ENCODE peak calls at places on chromosomes 16 and 17, in four cellular contexts. L is H1; B is CD8-positive, alpha-beta memory T cell; P is cardiac fibroblast. D is an unnamed sample.

GRCh38 chr16:89002851-89003830 is 26.1 kb upstream of the CBFA2T3 start:
- DNase-seq in L (no peak), B (no peak), P (no peak), D (no peak)

GRCh38 chr17:34245496-34245895 is 9.6 kb upstream of the CCL2 start:
- DNase-seq in B (no peak), L (no peak), P (no peak), D (no peak)

GRCh38 chr16:12320298-12320706 is 343.8 kb downstream of the SNX29 start:
- DNase-seq in B (no peak), P (no peak), L (no peak), D (peak; percentile 18)

GRCh38 chr16:52077656-52078055 is 469.3 kb downstream of the TOX3 start:
- DNase-seq in P (no peak), L (no peak), B (no peak), D (no peak)

GRCh38 chr16:84090212-84090611 is 26.5 kb downstream of the MBTPS1 start:
- DNase-seq in B (no peak), P (no peak), L (no peak), D (no peak)

GRCh38 chr17:50239913-50240312 is 34.4 kb upstream of the TMEM92 start:
- DNase-seq in L (no peak), P (no peak), B (no peak), D (no peak)

GRCh38 chr16:88566158-88566557 is 4.0 kb upstream of the ZC3H18 start:
- DNase-seq in B (no peak), P (peak; percentile 31), L (no peak), D (peak; percentile 31)

GRCh38 chr16:79329967-79330366 is 270.6 kb downstream of the MAF start:
- DNase-seq in L (no peak), B (no peak), P (no peak), D (no peak)

GRCh38 chr16:11636172-11636721 is 32.0 kb upstream of the SNN start:
- DNase-seq in L (peak; percentile 72), P (no peak), B (peak; percentile 51), D (no peak)

GRCh38 chr16:57335361-57335760 is 23.2 kb upstream of the CCL22 start:
- DNase-seq in B (no peak), P (no peak), L (no peak), D (no peak)

GRCh38 chr17:81480140-81480917 is 32.3 kb downstream of the ACTG1 start:
- DNase-seq in L (no peak), B (no peak), P (peak; percentile 85), D (peak; percentile 81)

GRCh38 chr16:27547134-27547533 is 2.6 kb downstream of the GTF3C1 start:
- DNase-seq in L (no peak), P (peak; percentile 72), B (no peak), D (peak; percentile 66)

GRCh38 chr17:77733576-77734296 is 224.8 kb upstream of the TNRC6C start:
- DNase-seq in L (no peak), P (no peak), B (no peak), D (no peak)

GRCh38 chr17:76411247-76411646 is 26.8 kb downstream of the SPHK1 start:
- DNase-seq in P (no peak), L (no peak), B (no peak), D (no peak)

GRCh38 chr16:88639231-88640038 is 1.1 kb downstream of the IL17C start:
- DNase-seq in P (no peak), L (no peak), B (no peak), D (no peak)

GRCh38 chr17:30933966-30934365 is 12.2 kb downstream of the ADAP2 start:
- DNase-seq in P (no peak), B (no peak), L (no peak), D (no peak)

GRCh38 chr16:81487301-81487720 is 42.7 kb downstream of the CMIP start:
- DNase-seq in B (no peak), P (peak; percentile 43), L (no peak), D (peak; percentile 52)

DNA sequence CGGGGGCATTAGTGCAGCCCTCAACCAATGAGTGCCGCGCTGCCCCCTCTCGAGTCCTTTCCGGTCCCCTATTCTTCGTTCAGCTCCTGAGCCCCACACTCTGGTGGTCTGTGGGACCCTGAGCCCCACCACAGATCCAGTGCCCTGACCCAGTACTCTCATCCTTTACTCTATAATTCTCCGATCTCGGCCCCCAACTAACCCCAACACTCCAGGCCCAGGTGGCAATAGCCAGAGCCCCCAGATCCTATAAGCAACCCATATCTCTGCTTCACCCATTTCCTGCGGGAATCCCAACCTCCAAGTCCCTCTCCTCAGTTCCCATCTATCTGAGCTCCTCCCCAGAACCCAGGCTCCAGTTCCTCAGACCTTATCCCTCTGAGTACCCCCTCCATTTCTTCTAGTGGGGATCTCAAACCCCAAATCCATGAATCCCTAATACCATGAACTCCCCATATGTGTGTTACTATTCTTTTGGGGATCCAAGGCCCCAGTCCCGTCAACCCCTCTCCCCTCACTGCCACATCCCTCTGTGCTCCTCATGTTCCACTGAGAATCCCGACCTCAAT is 1.0 kb upstream of the TBC1D10B start:
- DNase-seq in B (no peak), P (no peak), L (no peak), D (no peak)
- H3K4me3 ChIP-seq in B (peak overlapping the region; percentile 69), P (peak overlapping the region; percentile 61), L (peak overlapping the region; percentile 40), D (peak overlapping the region; percentile 73)

GRCh38 chr17:917391-917811 is 62.2 kb downstream of the NXN start:
- DNase-seq in B (no peak), L (no peak), P (no peak), D (no peak)

GRCh38 chr17:920190-920589 is 59.4 kb downstream of the NXN start:
- DNase-seq in B (no peak), P (no peak), L (no peak), D (no peak)

GRCh38 chr17:915416-916201 is 64.0 kb downstream of the NXN start:
- DNase-seq in B (no peak), L (no peak), P (peak; percentile 94), D (peak; percentile 95)

GRCh38 chr17:916315-916714 is 63.3 kb downstream of the NXN start:
- DNase-seq in B (no peak), P (no peak), L (no peak), D (no peak)

GRCh38 chr17:918102-918740 is 61.4 kb downstream of the NXN start:
- DNase-seq in P (no peak), L (no peak), B (no peak), D (no peak)
- H3K4me3 ChIP-seq in P (no peak overlapping the region), L (no peak overlapping the region), B (no peak overlapping the region), D (no peak overlapping the region)

DNA sequence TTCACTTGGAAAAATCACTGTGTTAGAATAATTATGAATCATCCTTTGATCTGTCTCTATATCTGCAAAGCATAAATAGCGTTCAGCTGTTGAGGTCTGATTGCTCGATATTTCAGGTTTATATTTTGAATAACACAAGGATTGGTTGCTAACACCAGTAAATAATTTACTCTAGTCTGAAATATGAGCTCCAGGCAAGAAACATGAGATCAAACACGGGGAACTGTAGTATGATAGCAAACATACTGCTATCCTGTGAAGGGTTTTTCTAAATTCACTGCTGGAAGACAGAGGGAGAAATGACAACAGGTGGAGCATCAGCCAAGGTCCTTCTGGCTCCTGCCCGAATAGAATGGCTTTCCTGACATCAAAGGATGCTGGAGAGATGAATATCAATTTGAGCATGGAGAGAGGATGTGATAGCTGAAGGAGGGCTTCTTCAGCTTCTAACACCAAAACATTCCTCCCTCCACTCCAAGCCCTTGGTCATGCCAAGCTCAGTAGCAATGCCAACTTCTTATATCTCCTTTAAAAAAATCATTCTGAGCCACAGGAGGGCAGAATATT is 450.3 kb downstream of the SHISA9 start:
- DNase-seq in L (no peak), B (no peak), P (no peak), D (no peak)
- H3K4me3 ChIP-seq in L (no peak overlapping the region), B (no peak overlapping the region), P (no peak overlapping the region), D (no peak overlapping the region)

GRCh38 chr17:39199673-39199985 is 454 bp upstream of the RPL19 start:
- DNase-seq in L (no peak), P (no peak), B (no peak), D (no peak)

GRCh38 chr17:39197380-39198185 is at the start of gene CACNB1:
- DNase-seq in P (peak; percentile 83), B (peak; percentile 58), L (no peak), D (peak; percentile 62)

GRCh38 chr17:39198186-39198566 is 707 bp upstream of the CACNB1 start:
- DNase-seq in B (no peak), P (no peak), L (no peak), D (no peak)

GRCh38 chr17:39200957-39201510 is 951 bp downstream of the RPL19 start:
- DNase-seq in L (no peak), B (no peak), P (no peak), D (no peak)

GRCh38 chr17:39199986-39200879 is at the start of gene RPL19:
- DNase-seq in L (peak; percentile 61), P (peak; percentile 97), B (peak; percentile 90), D (peak; percentile 98)
- H3K4me3 ChIP-seq in L (peak within 1 kb of the TSS; percentile 85), P (peak within 1 kb of the TSS; percentile 86), B (peak within 1 kb of the TSS; percentile 94), D (peak within 1 kb of the TSS; percentile 96)

DNA sequence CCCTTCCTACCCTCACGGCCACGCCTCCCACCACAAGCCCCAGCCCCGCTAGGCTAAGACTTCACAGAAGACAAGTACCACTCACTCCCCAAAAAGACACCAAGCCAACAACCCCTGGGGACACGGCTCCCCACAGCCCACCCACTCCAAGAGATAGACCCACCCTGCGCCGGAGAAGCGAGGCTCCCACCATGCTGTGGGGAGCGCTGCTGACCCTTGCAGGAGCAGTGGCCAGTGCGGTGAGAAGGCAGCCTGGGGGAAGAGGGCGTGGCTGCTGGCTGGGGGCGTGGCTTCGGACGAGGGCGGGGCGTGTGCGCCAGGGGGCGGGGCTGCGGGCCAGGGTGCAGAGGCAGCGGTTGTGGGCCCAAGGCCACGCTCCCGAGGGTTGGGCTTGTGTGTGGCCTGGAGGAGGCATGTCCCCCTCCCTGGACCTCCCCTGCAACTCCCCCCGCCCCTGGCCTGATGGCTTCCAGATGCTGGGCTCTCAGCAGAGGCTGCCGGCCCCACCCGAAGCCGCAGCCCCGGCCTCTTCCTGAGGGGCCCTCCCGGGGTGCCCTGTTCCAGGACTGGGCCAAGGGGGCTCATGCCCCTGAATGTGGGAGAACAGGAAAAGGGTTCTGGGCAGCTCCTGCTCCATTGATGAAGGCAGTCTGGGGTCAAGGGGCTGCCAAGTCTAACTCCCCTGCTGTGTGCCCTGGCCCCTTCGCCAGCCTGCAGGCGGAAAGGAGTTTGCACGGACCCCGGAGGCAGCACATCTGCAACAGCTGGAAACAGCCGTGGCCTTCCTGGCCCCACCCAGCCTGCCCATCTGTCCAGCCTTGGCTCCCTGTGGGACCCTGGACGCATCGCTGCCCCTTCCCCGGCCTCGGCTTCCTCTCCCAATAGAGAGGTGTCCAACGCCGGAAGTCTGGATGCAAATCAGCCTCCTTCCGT is 9.1 kb downstream of the TFAP4 start:
- DNase-seq in L (no peak), P (peak; percentile 96), B (no peak), D (peak; percentile 94)
- H3K4me3 ChIP-seq in L (peak overlapping the region; percentile 4), P (no peak overlapping the region), B (no peak overlapping the region), D (peak overlapping the region; percentile 41)

GRCh38 chr17:17680477-17681186 is 626 bp upstream of the RAI1 start:
- DNase-seq in P (no peak), L (no peak), B (no peak), D (no peak)
- H3K4me3 ChIP-seq in P (no peak overlapping the region), L (peak overlapping the region; percentile 6), B (no peak overlapping the region), D (peak overlapping the region; percentile 52)

GRCh38 chr17:58047751-58048150 is 35.5 kb upstream of the DYNLL2 start:
- DNase-seq in L (no peak), B (no peak), P (no peak), D (peak; percentile 11)
- H3K4me3 ChIP-seq in L (no peak overlapping the region), B (no peak overlapping the region), P (no peak overlapping the region), D (no peak overlapping the region)

DNA sequence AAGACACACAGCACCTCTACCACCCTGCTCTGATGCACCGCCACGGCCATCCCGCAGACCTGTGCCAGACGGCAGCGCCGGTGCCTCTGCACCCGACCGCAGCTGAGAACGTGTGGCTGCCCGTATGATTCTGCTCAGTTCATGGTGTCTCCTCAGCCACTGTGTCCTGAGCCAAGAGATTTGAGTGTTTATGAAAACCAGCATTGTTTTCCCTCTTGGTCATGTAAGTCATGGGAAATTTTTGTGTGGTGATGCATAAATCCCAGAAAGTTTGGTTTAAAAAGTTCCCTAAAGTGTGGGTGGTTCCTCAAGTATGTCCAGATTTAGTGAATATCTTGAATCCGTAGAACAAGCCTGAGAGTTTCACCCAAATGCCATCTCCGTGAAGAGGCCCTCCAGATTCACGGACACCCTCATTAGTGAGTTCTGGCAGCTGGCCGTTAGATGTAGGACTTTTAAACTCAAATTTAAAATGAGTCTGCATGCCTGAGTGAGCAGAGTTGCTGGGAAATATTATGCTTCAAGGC is 57.6 kb downstream of the CDRT4 start:
- DNase-seq in L (no peak), B (no peak), P (peak; percentile 96), D (peak; percentile 98)
- H3K4me3 ChIP-seq in L (no peak overlapping the region), B (no peak overlapping the region), P (peak overlapping the region; percentile 37), D (peak overlapping the region; percentile 60)

D was measured in fibroblast of the aortic adventitia.